ENCODE peak calls at places on chromosomes 1 and 21, in eight cellular contexts. X, P, L, Q, N, M, B and J are unnamed samples. For H3K4me1, the result is how much of the 10 kb centered on the place peaks cover.

GRCh38 chr1:205504311-205505075 is at the start of gene CDK18:
- DNase-seq in M (peak), X (peak), Q (peak), N (peak), B (peak), L (peak), P (peak), J (peak)

GRCh38 chr1:114126696-114127095 is 27.0 kb downstream of the SYT6 start:
- DNase-seq in N (no peak), B (no peak), P (no peak), X (no peak), Q (no peak), M (no peak), L (no peak), J (no peak)

GRCh38 chr1:161801955-161802354 is 35.8 kb downstream of the ATF6 start:
- DNase-seq in N (no peak), X (no peak), B (no peak), Q (no peak), L (no peak), P (no peak), M (no peak), J (peak)

GRCh38 chr1:207000641-207001291 is 30.5 kb upstream of the FCAMR start:
- DNase-seq in L (no peak), P (no peak), B (no peak), Q (no peak), N (no peak), X (no peak), M (no peak), J (no peak)

GRCh38 chr1:227729881-227730629 is 5.0 kb downstream of the JMJD4 start:
- DNase-seq in M (peak), Q (peak), N (peak), B (peak), P (peak), X (no peak), L (peak), J (peak)

GRCh38 chr1:10059329-10059691 is 26.6 kb downstream of the UBE4B start:
- DNase-seq in Q (no peak), B (no peak), X (no peak), M (no peak), L (no peak), P (no peak), N (no peak), J (no peak)

GRCh38 chr1:3073520-3074296 is 4.7 kb downstream of the PRDM16 start:
- DNase-seq in L (no peak), M (no peak), P (no peak), Q (no peak), X (no peak), B (no peak), N (no peak), J (no peak)

GRCh38 chr1:154855186-154855585 is 14.9 kb downstream of the KCNN3 start:
- DNase-seq in X (no peak), B (no peak), L (no peak), P (no peak), M (no peak), N (no peak), Q (no peak), J (no peak)

GRCh38 chr21:20739421-20739820 is 258.8 kb upstream of the NCAM2 start:
- DNase-seq in X (no peak), B (no peak), N (no peak), Q (peak), P (no peak), L (no peak), M (no peak), J (no peak)

GRCh38 chr1:154404511-154404931 is 622 bp upstream of the IL6R start:
- DNase-seq in N (no peak), M (no peak), L (no peak), Q (no peak), X (no peak), B (peak), P (no peak), J (no peak)

GRCh38 chr1:26067432-26067911 is at the start of gene TRIM63:
- DNase-seq in N (no peak), B (no peak), Q (no peak), P (no peak), L (no peak), X (peak), M (no peak), J (no peak)

GRCh38 chr1:245695211-245695610 is 540.4 kb downstream of the KIF26B start:
- DNase-seq in M (no peak), Q (no peak), X (no peak), L (no peak), N (no peak), P (no peak), B (no peak), J (no peak)

GRCh38 chr21:37166733-37167132 is 93.7 kb downstream of the TTC3 start:
- DNase-seq in B (no peak), L (no peak), P (peak), M (no peak), N (no peak), X (no peak), Q (no peak), J (no peak)

GRCh38 chr1:243488459-243489163 is 232.8 kb downstream of the SDCCAG8 start:
- DNase-seq in M (no peak), B (no peak), P (no peak), X (no peak), L (no peak), Q (no peak), N (no peak), J (peak)

GRCh38 chr1:111141803-111142202 is 1.8 kb downstream of the CEPT1 start:
- DNase-seq in L (no peak), P (no peak), Q (no peak), N (no peak), B (no peak), M (no peak), X (no peak), J (no peak)

GRCh38 chr1:243850368-243851128 is 505 bp upstream of the AKT3 start:
- DNase-seq in P (no peak), M (peak), N (peak), L (peak), X (peak), Q (peak), B (peak), J (peak)

GRCh38 chr1:4005431-4005830 is 105.4 kb upstream of the C1orf174 start:
- DNase-seq in N (no peak), L (no peak), Q (no peak), B (no peak), M (no peak), X (no peak), P (no peak), J (no peak)

GRCh38 chr1:145849356-145850165 is 4.1 kb downstream of the NUDT17 start:
- DNase-seq in L (no peak), P (no peak), M (no peak), N (peak), X (no peak), Q (no peak), B (no peak), J (no peak)

GRCh38 chr1:235557495-235557894 is 53.2 kb upstream of the B3GALNT2 start:
- DNase-seq in X (no peak), Q (peak), B (peak), N (no peak), L (no peak), M (no peak), P (no peak), J (peak)

GRCh38 chr1:8571200-8571984 is 246.0 kb downstream of the RERE start:
- DNase-seq in P (no peak), B (no peak), M (no peak), N (peak), L (no peak), X (no peak), Q (no peak), J (no peak)

GRCh38 chr21:41678016-41678935 is 88.6 kb downstream of the RIPK4 start:
- DNase-seq in M (no peak), Q (no peak), P (peak), X (no peak), N (no peak), B (peak), L (no peak), J (no peak)

GRCh38 chr21:36511484-36512227 is 31.7 kb upstream of the CLDN14 start:
- DNase-seq in L (no peak), N (no peak), X (no peak), Q (peak), B (no peak), M (no peak), P (no peak), J (no peak)

GRCh38 chr1:178688244-178688643 is 36.8 kb upstream of the RALGPS2 start:
- DNase-seq in P (no peak), Q (no peak), N (peak), B (no peak), X (no peak), L (no peak), M (no peak), J (no peak)

GRCh38 chr21:23401278-23401677 is 2206.0 kb downstream of the MRPL39 start:
- DNase-seq in P (no peak), N (no peak), B (no peak), M (no peak), X (no peak), Q (no peak), L (no peak), J (no peak)

DNA sequence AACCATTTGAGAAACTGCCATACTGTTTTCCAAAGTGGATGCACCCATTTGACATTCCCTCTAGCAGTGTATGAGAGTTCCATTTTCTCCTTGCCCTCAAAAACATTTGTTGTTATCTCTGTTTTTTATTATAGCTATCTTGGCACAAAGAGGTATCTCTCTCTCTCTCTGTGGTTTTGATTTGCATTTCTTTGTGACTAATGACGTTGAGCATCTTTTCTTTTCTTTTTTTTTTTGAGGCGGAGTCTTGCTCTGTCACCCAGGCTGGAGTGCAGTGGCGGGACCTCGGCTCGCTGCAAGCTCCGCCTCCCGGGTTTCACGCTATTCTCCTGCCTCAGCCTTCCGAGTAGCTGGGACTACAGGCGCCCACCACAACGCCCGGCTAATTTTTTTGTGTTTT is 17.4 kb upstream of the ZMYM6 start:
- DNase-seq in N (no peak), B (no peak), M (no peak), P (no peak), X (no peak), Q (no peak), L (no peak), J (no peak)
- H3K27ac ChIP-seq in N (no peak), B (no peak), M (no peak), P (no peak), X (no peak), Q (no peak), L (no peak), J (no peak)

DNA sequence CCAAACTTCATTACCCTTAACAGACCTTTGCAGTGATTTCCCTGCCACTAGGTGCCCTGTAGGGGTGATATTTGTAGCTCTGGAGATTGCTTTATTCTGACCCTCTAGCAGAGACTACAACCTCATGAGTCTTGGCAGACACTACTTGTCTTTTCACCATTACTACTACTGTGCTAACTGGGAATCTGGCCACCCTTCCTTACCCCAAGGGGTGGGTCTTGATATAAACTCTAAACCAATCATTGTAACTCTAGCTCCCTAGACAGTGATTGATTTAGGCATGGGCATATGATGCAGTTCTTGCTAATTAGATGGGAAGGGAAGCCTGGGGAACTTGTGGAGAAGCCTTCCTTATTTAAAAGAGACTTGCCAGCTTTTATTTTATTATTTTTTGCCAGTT is 3.9 kb downstream of the KPNA6 start:
- DNase-seq in M (no peak), X (no peak), Q (no peak), L (no peak), B (no peak), P (no peak), N (peak), J (no peak)
- H3K4me1 ChIP-seq in M (under half), X (half or more), Q (under half), L (under half), B (under half), P (half or more), N (under half), J (under half)

GRCh38 chr1:21164266-21164665 is 12.4 kb downstream of the EIF4G3 start:
- DNase-seq in M (no peak), L (no peak), N (no peak), P (no peak), X (no peak), Q (no peak), B (no peak), J (no peak)
- H3K27ac ChIP-seq in M (no peak), L (no peak), N (no peak), P (no peak), X (no peak), Q (no peak), B (no peak), J (no peak)

DNA sequence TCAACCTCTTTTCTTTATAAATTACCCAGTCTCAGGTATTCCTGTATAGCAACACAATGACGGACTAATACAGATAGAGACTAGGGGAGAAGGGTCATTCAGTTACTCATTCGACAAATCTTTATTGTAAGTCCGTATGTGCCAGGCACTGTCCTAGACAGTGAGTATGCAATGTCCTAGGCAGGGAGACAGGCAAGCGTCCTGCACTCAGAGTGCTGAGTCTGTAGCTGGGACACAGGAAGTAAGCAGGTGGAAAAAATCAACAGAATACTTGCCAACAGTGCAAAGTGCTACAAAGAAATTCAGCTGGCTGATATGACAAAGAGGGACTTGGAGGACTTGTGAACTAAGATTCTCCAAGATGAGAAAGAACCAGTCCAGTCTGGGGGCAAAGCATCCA is 92.2 kb upstream of the ZBTB40 start:
- DNase-seq in P (no peak), M (no peak), B (no peak), X (no peak), L (no peak), N (no peak), Q (no peak), J (no peak)
- H3K4me1 ChIP-seq in P (under half), M (under half), B (under half), X (under half), L (under half), N (under half), Q (under half), J (under half)

GRCh38 chr1:179840107-179840506 is 37.5 kb downstream of the TOR1AIP2 start:
- DNase-seq in X (no peak), N (no peak), P (no peak), B (no peak), M (no peak), Q (no peak), L (no peak), J (peak)
- H3K27ac ChIP-seq in X (no peak), N (no peak), P (no peak), B (no peak), M (no peak), Q (no peak), L (no peak), J (no peak)

DNA sequence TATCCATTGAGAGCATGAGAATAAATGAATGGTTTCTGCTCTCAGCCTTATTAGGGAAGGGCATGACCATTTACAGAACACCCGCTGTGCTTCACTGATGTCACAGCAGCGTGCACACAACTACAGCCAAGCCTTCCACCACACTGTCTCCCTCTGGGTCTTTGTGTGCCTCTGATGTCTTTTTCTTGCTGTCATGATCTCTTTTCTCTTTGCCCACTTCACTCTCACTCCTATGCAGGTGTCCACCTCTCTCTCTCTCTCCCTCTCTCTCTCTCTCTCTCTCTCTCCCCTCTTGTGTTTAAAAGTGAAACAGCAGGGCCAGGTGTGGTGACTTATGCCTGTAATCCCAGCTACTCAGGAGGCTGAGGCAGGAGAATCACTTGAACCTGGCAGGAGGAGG is 232.5 kb upstream of the JUN start:
- DNase-seq in M (no peak), N (no peak), Q (no peak), X (no peak), B (no peak), L (no peak), P (no peak), J (no peak)
- H3K4me1 ChIP-seq in M (under half), N (under half), Q (under half), X (under half), B (under half), L (under half), P (under half), J (under half)

GRCh38 chr21:15126948-15127347 is 62.1 kb upstream of the NRIP1 start:
- DNase-seq in B (no peak), Q (no peak), N (no peak), M (no peak), P (no peak), X (no peak), L (no peak), J (no peak)
- H3K27ac ChIP-seq in B (no peak), Q (no peak), N (no peak), M (no peak), P (no peak), X (no peak), L (no peak), J (no peak)

DNA sequence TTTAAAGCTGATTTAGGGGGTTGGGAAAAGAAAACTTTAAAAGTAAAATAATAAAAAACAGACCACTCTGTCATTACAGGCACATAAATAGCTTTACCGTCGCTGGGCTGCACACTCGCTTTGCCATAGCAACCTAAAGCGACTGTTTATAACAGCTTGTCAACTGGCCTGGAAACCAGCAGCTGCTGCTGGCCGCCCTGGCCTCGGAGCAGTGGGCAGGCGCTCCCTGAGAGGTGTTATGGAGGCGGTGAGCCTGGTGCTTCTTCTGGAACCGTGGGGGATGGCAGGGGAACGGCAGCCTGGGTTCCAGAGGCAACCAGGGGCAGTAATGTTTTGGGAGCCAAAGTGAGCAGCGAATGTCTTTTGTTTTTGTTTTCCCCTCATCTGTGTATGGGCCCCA is 45.7 kb downstream of the ATP2B4 start:
- DNase-seq in M (no peak), L (no peak), P (no peak), B (peak), Q (no peak), N (peak), X (peak), J (no peak)
- H3K4me1 ChIP-seq in M (under half), L (under half), P (half or more), B (under half), Q (half or more), N (half or more), X (half or more), J (under half)

DNA sequence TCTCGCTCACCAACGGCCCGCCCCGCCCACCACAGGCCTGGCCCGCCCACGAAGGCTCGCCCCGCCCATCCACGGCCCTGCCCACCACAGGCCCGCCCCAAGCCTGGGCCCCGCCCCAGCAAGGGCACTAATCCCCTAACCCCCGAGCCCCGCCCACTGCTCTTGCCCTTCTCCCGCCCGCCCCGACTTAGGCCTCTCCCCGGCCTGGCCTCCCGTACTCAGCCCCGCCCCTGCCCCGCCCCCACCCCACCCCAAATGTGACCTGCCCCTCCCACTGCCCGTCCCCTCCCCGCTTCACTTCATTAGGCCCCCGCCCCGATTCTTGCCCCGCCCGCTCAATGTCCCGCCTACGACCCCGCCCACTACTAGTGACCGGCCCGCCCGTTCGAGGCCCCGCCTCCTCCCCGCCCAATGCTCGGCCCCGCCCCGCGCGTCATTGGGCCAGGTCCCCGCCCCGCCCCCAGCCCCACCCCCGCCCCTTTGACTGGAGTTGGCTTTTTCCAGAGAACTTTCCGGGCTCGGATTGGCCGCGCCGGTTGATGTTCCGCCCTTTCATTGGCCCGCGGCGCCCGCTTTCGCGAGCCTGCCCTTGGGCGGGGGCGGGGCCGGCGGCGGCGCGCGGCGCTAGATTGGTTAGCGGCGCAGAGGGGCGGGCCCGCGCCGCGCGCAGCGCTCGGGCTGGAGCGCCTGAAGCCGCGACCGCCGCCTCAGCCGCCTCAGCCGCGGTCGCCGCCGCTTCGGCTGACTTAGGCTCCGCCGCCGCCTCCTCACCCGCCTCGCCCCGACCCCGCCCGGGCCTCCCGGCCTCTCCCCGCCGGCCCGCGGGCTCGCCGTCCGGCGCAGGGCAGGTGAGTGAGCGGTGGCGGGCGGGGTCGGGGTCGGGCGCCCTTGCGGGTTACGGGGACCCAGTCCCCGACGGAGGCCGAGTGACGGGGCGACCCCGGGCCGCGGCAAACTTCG is at the start of gene PCBP3:
- DNase-seq in N (peak), X (peak), B (peak), Q (peak), L (peak), P (peak), M (peak), J (peak)
- H3K27ac ChIP-seq in N (no peak), X (no peak), B (peak), Q (no peak), L (no peak), P (no peak), M (peak), J (no peak)

GRCh38 chr21:43925096-43925481 is 60.1 kb downstream of the AGPAT3 start:
- DNase-seq in X (no peak), B (peak), P (no peak), L (no peak), N (no peak), M (no peak), Q (no peak), J (no peak)

GRCh38 chr21:43922949-43923348 is 57.9 kb downstream of the AGPAT3 start:
- DNase-seq in Q (no peak), X (no peak), M (no peak), N (no peak), P (no peak), L (no peak), B (no peak), J (no peak)

GRCh38 chr21:43925609-43926008 is 60.6 kb downstream of the AGPAT3 start:
- DNase-seq in Q (no peak), P (no peak), X (no peak), N (no peak), M (no peak), B (no peak), L (no peak), J (no peak)

GRCh38 chr21:43923391-43923790 is 58.4 kb downstream of the AGPAT3 start:
- DNase-seq in Q (no peak), X (no peak), P (no peak), M (no peak), B (no peak), N (peak), L (no peak), J (no peak)

GRCh38 chr21:43924421-43925095 is 59.5 kb downstream of the AGPAT3 start:
- DNase-seq in N (no peak), M (no peak), L (no peak), P (no peak), Q (no peak), X (no peak), B (no peak), J (no peak)
- H3K4me1 ChIP-seq in N (under half), M (under half), L (under half), P (under half), Q (under half), X (half or more), B (under half), J (under half)